ENCODE peak calls at places on chromosomes 12 and 14, in seven cellular contexts. S is A549, C is GM23338, T is right lobe of liver, B is upper lobe of right lung, J is PC-3, A is kidney. L is an unnamed sample.

GRCh38 chr14:99094901-99095300 is 177.1 kb downstream of the BCL11B start:
- DNase-seq in S (no peak), C (no peak), T (no peak), B (no peak), J (no peak), A (no peak), L (no peak)

GRCh38 chr12:103785243-103786031 is 55.6 kb downstream of the NT5DC3 start:
- DNase-seq in S (no peak), C (no peak), T (no peak), B (no peak), J (no peak), A (no peak), L (no peak)

GRCh38 chr12:132021031-132021871 is 71.5 kb downstream of the EP400 start:
- DNase-seq in S (no peak), C (no peak), T (no peak), B (peak), J (no peak), A (peak), L (no peak)

GRCh38 chr12:52499836-52500560 is 6.9 kb upstream of the KRT6A start:
- DNase-seq in S (no peak), C (no peak), T (no peak), B (no peak), J (peak), A (no peak), L (no peak)

GRCh38 chr14:35292770-35293561 is 784 bp downstream of the PSMA6 start:
- DNase-seq in S (no peak), C (no peak), T (no peak), B (no peak), J (no peak), A (no peak), L (no peak)

GRCh38 chr12:85713368-85713767 is 122.8 kb downstream of the RASSF9 start:
- DNase-seq in S (no peak), C (no peak), T (no peak), B (no peak), J (no peak), A (no peak), L (no peak)

GRCh38 chr14:65080954-65081747 is 21.2 kb downstream of the MAX start:
- DNase-seq in S (no peak), C (no peak), T (no peak), B (no peak), J (no peak), A (no peak), L (no peak)

GRCh38 chr14:75242546-75243273 is 35.9 kb upstream of the FOS start:
- DNase-seq in S (no peak), C (no peak), T (no peak), B (peak), J (peak), A (peak), L (no peak)

GRCh38 chr12:17992002-17992656 is 97.9 kb downstream of the RERGL start:
- DNase-seq in S (peak), C (peak), T (no peak), B (no peak), J (peak), A (no peak), L (no peak)

GRCh38 chr14:71588028-71588427 is 344.2 kb upstream of the RGS6 start:
- DNase-seq in S (no peak), C (no peak), T (no peak), B (no peak), J (no peak), A (no peak), L (no peak)

GRCh38 chr14:69316449-69317391 is 56.8 kb downstream of the GALNT16 start:
- DNase-seq in S (peak), C (no peak), T (peak), B (peak), J (peak), A (peak), L (no peak)

GRCh38 chr12:104463371-104463770 is 6.6 kb downstream of the CHST11 start:
- DNase-seq in S (no peak), C (no peak), T (no peak), B (no peak), J (no peak), A (no peak), L (no peak)

GRCh38 chr14:24438198-24439095 is 4.1 kb downstream of the SDR39U1 start:
- DNase-seq in S (no peak), C (no peak), T (no peak), B (no peak), J (no peak), A (no peak), L (no peak)

GRCh38 chr12:62268956-62269355 is 8.8 kb downstream of the USP15 start:
- DNase-seq in S (peak), C (no peak), T (no peak), B (no peak), J (peak), A (no peak), L (no peak)

GRCh38 chr14:51620036-51620435 is 31.7 kb upstream of the FRMD6 start:
- DNase-seq in S (no peak), C (no peak), T (no peak), B (no peak), J (no peak), A (no peak), L (no peak)

GRCh38 chr14:105260826-105261438 is 12.6 kb downstream of the BTBD6 start:
- DNase-seq in S (no peak), C (no peak), T (no peak), B (peak), J (no peak), A (no peak), L (no peak)

GRCh38 chr12:109098142-109098652 is 800 bp downstream of the UNG start:
- DNase-seq in S (no peak), C (no peak), T (no peak), B (peak), J (peak), A (peak), L (peak)

GRCh38 chr14:99497341-99497740 is 16.1 kb downstream of the CCNK start:
- DNase-seq in S (no peak), C (no peak), T (no peak), B (no peak), J (no peak), A (no peak), L (no peak)

GRCh38 chr12:45336762-45337596 is 121.1 kb downstream of the ANO6 start:
- DNase-seq in S (peak), C (no peak), T (no peak), B (no peak), J (peak), A (no peak), L (no peak)

GRCh38 chr12:76244298-76244697 is 103.9 kb downstream of the BBS10 start:
- DNase-seq in S (no peak), C (no peak), T (no peak), B (no peak), J (no peak), A (no peak), L (no peak)

GRCh38 chr12:104263580-104264358 is 39.8 kb upstream of the EID3 start:
- DNase-seq in S (no peak), C (no peak), T (no peak), B (no peak), J (peak), A (no peak), L (no peak)

GRCh38 chr12:124694846-124695497 is 127.6 kb upstream of the NCOR2 start:
- DNase-seq in S (no peak), C (peak), T (no peak), B (no peak), J (no peak), A (peak), L (no peak)

GRCh38 chr12:110304061-110304551 is 23.1 kb downstream of the ATP2A2 start:
- DNase-seq in S (no peak), C (no peak), T (no peak), B (no peak), J (peak), A (no peak), L (no peak)

GRCh38 chr12:9253464-9253863 is 45.3 kb upstream of the PZP start:
- DNase-seq in S (no peak), C (no peak), T (no peak), B (no peak), J (no peak), A (no peak), L (no peak)

GRCh38 chr12:34394211-34395055 is 372.1 kb downstream of the ALG10 start:
- DNase-seq in S (no peak), C (no peak), T (peak), B (peak), J (no peak), A (peak), L (no peak)

GRCh38 chr14:41343857-41344256 is 262.8 kb upstream of the LRFN5 start:
- DNase-seq in S (no peak), C (no peak), T (no peak), B (no peak), J (no peak), A (no peak), L (no peak)

GRCh38 chr12:46455648-46456352 is 83.2 kb upstream of the SLC38A2 start:
- DNase-seq in S (peak), C (no peak), T (no peak), B (no peak), J (peak), A (no peak), L (peak)

GRCh38 chr14:100658514-100658886 is 68.2 kb upstream of the DLK1 start:
- DNase-seq in S (no peak), C (no peak), T (no peak), B (no peak), J (no peak), A (no peak), L (peak)

GRCh38 chr12:57815177-57816000 is 3.1 kb downstream of the AVIL start:
- DNase-seq in S (peak), C (peak), T (no peak), B (peak), J (peak), A (no peak), L (no peak)

GRCh38 chr14:105087308-105087962 is 22.2 kb upstream of the GPR132 start:
- DNase-seq in S (peak), C (peak), T (peak), B (peak), J (peak), A (peak), L (peak)

GRCh38 chr12:72077111-72077820 is 138.6 kb downstream of the TPH2 start:
- DNase-seq in S (no peak), C (no peak), T (no peak), B (no peak), J (peak), A (no peak), L (no peak)

GRCh38 chr14:76287063-76287462 is 88.9 kb upstream of the ESRRB start:
- DNase-seq in S (no peak), C (no peak), T (no peak), B (no peak), J (no peak), A (no peak), L (no peak)

GRCh38 chr14:76277586-76278130 is 98.3 kb upstream of the ESRRB start:
- DNase-seq in S (no peak), C (no peak), T (no peak), B (no peak), J (no peak), A (no peak), L (no peak)

GRCh38 chr14:76280221-76280620 is 95.7 kb upstream of the ESRRB start:
- DNase-seq in S (no peak), C (no peak), T (no peak), B (no peak), J (no peak), A (no peak), L (no peak)

GRCh38 chr14:76282581-76282980 is 93.4 kb upstream of the ESRRB start:
- DNase-seq in S (no peak), C (no peak), T (no peak), B (no peak), J (no peak), A (no peak), L (no peak)
- TF ChIP-seq CTCF in S (no peak), C (no peak), T (no peak), B (no peak), J (no peak), A (no peak), L (no peak)

GRCh38 chr12:121454921-121455320 is 55.0 kb downstream of the RNF34 start:
- DNase-seq in S (no peak), C (no peak), T (no peak), B (no peak), J (no peak), A (no peak), L (no peak)
- H3K27ac ChIP-seq in S (no peak), C (peak), T (no peak), B (no peak), J (no peak), A (no peak), L (no peak)

DNA sequence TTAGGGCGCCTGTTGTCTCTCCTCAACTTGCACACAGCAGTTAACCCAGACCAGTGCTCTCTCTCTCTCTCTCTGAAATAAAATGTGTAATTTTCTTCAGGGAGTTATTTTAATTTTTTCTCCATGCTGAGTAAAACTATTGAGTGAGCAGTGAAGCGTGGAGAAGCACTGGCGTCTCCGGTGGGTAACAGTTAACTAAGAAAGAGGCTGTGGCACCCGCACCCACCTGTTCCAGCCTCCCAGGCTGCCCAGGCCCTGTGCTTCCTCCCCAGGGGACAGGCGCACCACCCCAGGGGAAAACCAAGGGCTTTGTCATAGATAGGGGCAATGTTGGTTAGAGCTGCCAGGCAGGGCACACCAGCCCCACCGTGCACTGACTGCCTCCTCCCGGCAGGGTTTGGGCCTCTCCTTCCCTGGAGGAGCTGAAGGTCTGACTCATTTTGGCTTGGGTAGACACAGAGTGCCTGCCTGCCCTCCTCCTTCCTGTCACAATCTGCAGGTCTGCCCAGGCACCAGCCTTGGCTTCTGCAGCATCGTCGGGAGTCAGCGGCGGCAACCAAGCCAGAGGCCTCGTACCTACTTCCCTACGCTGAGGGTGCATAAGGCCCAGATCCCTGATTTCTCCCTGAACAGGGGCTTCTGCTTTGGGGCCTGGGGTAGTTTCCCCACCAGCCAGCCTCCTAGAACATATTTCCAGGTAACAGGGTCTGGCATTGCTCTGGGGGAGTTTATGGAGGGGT is 3.9 kb downstream of the HOXC5 start:
- DNase-seq in S (peak), C (peak), T (no peak), B (no peak), J (peak), A (peak), L (no peak)
- TF ChIP-seq CTCF in S (no peak), C (no peak), T (no peak), B (no peak), J (no peak), A (no peak), L (no peak)

DNA sequence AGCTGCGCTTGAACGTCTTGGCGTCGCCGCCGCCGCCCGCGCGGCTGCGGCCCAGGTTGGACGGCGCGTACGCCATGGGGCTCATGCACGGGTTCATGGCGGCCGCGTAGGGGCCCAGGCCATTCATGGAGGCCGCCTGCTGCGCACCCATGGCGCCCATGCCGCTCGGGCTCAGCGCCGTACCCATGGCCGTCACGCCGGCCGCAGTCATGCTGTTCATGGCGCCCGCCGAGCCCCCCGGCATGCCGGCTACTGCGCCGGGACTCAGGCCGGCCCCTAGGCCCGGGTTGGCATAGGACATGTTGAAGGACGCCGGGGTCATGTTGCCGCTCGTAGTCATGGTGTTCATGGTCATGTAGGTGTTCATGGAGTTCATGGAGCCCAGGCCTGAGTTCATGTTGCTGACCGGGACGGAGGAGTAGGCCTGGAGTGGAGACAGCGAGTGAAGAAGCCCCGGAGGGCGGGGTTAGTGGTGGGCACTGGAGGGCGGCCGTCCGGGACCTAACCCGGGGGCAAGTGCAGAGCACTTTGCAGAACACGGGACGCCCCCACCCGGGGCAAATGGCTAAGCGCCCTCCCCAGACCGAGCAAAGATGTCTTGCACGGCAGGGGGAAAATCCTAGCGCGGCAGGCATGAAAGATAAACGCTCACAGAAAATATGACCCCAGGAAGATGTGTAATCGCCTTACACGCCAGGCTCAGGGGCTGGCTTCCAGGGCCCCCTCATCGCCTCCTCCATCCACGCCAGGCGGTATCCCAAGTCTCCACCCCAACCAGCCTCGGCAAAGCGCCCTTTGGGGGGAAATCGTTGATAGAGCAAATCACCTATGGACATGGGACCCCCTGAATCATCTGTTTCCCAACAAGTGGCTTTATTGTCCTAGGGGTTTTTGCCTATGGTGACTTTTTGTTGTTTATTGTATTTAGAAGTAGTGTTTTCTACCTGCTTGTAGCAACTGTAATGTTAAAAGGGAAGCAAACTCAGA is 2.5 kb downstream of the FOXA1 start:
- DNase-seq in S (peak), C (peak), T (no peak), B (peak), J (peak), A (peak), L (no peak)
- H3K27ac ChIP-seq in S (peak), C (no peak), T (peak), B (peak), J (peak), A (no peak), L (no peak)

DNA sequence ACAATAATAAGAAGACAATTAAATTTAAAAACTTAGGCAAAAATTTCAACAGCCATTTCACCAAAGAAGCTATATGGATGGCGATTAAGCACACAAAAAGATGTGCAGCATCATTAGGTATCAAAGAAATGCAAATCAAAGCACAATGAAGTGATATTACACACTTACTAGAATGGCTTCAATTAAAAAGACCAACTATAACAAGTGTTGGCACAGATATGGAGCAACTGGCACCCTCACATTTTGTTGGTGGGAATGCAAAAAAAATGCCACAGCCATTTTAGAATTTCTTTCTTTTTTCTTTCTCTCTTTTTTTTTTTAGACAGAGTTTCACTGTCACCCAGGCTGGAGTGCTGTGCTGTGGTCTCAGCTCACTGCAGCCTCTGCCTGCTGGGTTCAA is 1.9 kb upstream of the PRDM4 start:
- DNase-seq in S (no peak), C (no peak), T (no peak), B (no peak), J (no peak), A (no peak), L (no peak)
- TF ChIP-seq CTCF in S (no peak), C (no peak), T (no peak), B (no peak), J (no peak), A (no peak), L (no peak)

DNA sequence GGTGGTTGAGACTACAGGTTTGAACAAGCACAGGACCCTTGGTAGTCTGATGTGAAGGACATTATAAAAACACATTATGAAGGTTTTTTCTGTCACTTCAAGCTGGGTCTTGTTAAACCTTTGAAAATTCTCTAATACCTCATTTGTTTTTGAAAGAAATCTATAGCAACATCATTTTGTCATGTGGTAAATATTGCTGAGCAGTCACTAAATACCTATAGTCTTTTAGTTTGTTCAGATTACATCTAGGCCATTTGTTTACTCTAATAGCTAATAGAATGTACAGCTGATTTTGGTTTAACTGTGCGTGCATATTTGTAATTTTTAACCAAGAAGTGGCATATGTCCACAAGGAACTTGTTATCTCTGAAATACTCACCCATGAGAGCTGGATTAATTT is 2.9 kb downstream of the PPM1A start:
- DNase-seq in S (no peak), C (no peak), T (no peak), B (no peak), J (no peak), A (no peak), L (no peak)
- H3K27ac ChIP-seq in S (no peak), C (no peak), T (no peak), B (no peak), J (no peak), A (peak), L (no peak)

DNA sequence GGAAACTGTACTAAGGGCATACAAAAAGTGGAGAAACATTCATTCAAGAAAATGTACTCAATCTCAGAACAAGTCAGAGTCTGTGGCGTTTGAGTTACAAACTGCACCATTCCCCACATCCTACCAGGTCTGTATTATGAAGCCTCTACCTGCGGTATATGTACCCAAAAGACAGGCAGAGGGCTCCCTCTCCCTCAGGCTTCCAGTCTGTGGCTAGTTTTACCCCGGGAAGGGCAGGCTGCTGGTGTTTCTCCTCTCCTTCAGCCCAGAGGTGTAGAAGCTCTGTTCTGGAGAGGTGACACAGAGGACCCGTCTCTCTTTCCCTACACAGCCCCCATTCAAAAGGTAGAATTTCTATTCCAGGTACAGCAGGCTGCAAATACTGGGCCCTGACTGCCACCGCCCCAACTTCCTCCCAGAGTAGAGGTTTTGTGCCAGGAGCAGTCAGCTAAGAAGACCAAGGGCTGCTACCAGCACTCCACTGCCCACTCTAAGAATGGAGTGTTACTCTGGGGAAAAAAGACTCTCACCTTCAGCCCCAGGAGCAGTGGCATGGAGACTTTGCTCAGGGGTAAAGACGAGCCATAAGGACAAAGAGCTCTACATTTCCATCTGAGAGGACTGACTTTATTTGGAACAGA is 39.4 kb downstream of the PARP11 start:
- DNase-seq in S (no peak), C (peak), T (no peak), B (no peak), J (no peak), A (no peak), L (no peak)
- TF ChIP-seq CTCF in S (no peak), C (peak), T (no peak), B (no peak), J (no peak), A (no peak), L (no peak)

L was measured in body of pancreas.